ENCODE peak calls at places on chromosomes 12 and 14, in ten cellular contexts. I, J, W, Z, A, H, R, D, T and L are unnamed samples.

GRCh38 chr12:29350080-29350479 is 30.9 kb downstream of the ERGIC2 start:
- DNase-seq in R (no peak), W (no peak), J (no peak), T (no peak), Z (peak), D (no peak), H (no peak), A (no peak), I (peak), L (peak)

GRCh38 chr14:25833341-25834121 is 764.3 kb downstream of the NOVA1 start:
- DNase-seq in A (no peak), R (no peak), T (peak), J (peak), I (peak), H (no peak), W (peak), D (peak), Z (peak), L (peak)

GRCh38 chr12:123972448-123973401 is at the start of the genes CCDC92 and ZNF664:
- DNase-seq in W (peak), T (peak), A (peak), R (peak), Z (peak), H (peak), D (peak), I (peak), J (peak), L (peak)

GRCh38 chr12:52865090-52865944 is 16.5 kb upstream of the KRT78 start:
- DNase-seq in T (peak), W (peak), I (peak), J (peak), A (peak), Z (peak), D (peak), R (peak), H (peak), L (peak)

GRCh38 chr14:90758959-90759358 is 57.3 kb downstream of the TTC7B start:
- DNase-seq in Z (no peak), D (peak), R (peak), H (peak), W (peak), A (peak), I (no peak), J (peak), T (no peak), L (peak)

GRCh38 chr12:109169676-109170075 is 53.3 kb downstream of the ACACB start:
- DNase-seq in D (no peak), R (no peak), T (no peak), H (no peak), A (no peak), J (no peak), Z (no peak), W (no peak), I (no peak), L (no peak)

GRCh38 chr12:116598341-116599284 is 39.4 kb downstream of the MAP1LC3B2 start:
- DNase-seq in D (no peak), I (no peak), A (no peak), R (peak), W (peak), T (no peak), H (no peak), Z (peak), J (peak), L (peak)

GRCh38 chr14:31243860-31244259 is 36.3 kb upstream of the HECTD1 start:
- DNase-seq in T (no peak), W (peak), R (no peak), J (no peak), Z (peak), I (no peak), D (peak), A (no peak), H (no peak), L (no peak)

GRCh38 chr14:31300296-31300695 is 92.7 kb upstream of the HECTD1 start:
- DNase-seq in R (no peak), D (no peak), H (no peak), W (no peak), I (no peak), T (no peak), J (no peak), A (no peak), Z (peak), L (no peak)

GRCh38 chr12:29026419-29026818 is 122.7 kb upstream of the FAR2 start:
- DNase-seq in W (no peak), D (no peak), H (no peak), J (no peak), T (peak), I (peak), R (no peak), A (no peak), Z (peak), L (no peak)

GRCh38 chr14:68463705-68464104 is 329.2 kb downstream of the ZFP36L1 start:
- DNase-seq in W (no peak), R (no peak), Z (peak), H (no peak), D (no peak), I (no peak), T (no peak), A (no peak), J (no peak), L (no peak)

GRCh38 chr14:24317141-24317927 is 6.0 kb downstream of the LTB4R start:
- DNase-seq in I (no peak), W (no peak), R (no peak), J (no peak), A (no peak), T (no peak), D (no peak), H (no peak), Z (peak), L (peak)

GRCh38 chr12:642633-643477 is 20.4 kb downstream of the NINJ2 start:
- DNase-seq in W (peak), J (peak), T (peak), I (peak), A (peak), D (peak), H (peak), Z (no peak), R (peak), L (peak)

GRCh38 chr14:103488960-103489359 is 33.7 kb downstream of the CKB start:
- DNase-seq in W (no peak), D (no peak), R (no peak), H (no peak), J (no peak), I (peak), T (no peak), Z (no peak), A (no peak), L (peak)

GRCh38 chr14:51367600-51367931 is 127.5 kb downstream of the TMX1 start:
- DNase-seq in W (no peak), R (no peak), D (no peak), I (peak), A (no peak), T (no peak), Z (no peak), J (no peak), H (no peak), L (peak)

GRCh38 chr12:111180830-111181726 is 187.8 kb downstream of the PHETA1 start:
- DNase-seq in Z (no peak), R (peak), H (peak), W (peak), J (peak), A (peak), I (no peak), T (no peak), D (peak), L (peak)

GRCh38 chr14:75374911-75375310 is 52.9 kb upstream of the JDP2 start:
- DNase-seq in T (no peak), J (no peak), H (no peak), A (no peak), I (no peak), D (no peak), Z (no peak), R (no peak), W (no peak), L (peak)

GRCh38 chr12:77999074-77999715 is 168.5 kb downstream of the NAV3 start:
- DNase-seq in W (no peak), I (no peak), J (no peak), R (no peak), Z (no peak), A (no peak), D (no peak), H (no peak), T (no peak), L (no peak)

GRCh38 chr12:69024413-69024812 is 91.4 kb upstream of the CPM start:
- DNase-seq in I (peak), T (no peak), W (peak), A (peak), R (no peak), Z (peak), H (peak), J (peak), D (peak), L (peak)

GRCh38 chr12:4032906-4033628 is 159.9 kb upstream of the PARP11 start:
- DNase-seq in A (no peak), W (no peak), I (no peak), T (no peak), R (no peak), D (no peak), J (no peak), Z (peak), H (no peak), L (peak)

GRCh38 chr12:54392485-54393349 is 8.2 kb upstream of the ZNF385A start:
- DNase-seq in A (no peak), D (no peak), T (no peak), H (no peak), J (no peak), Z (no peak), I (no peak), R (no peak), W (no peak), L (no peak)
- TF ChIP-seq CTCF in A (no peak), D (no peak), T (no peak), H (no peak), J (no peak), Z (no peak), I (no peak), R (no peak), W (no peak), L (no peak)

GRCh38 chr14:78849952-78850351 is 679.8 kb downstream of the NRXN3 start:
- DNase-seq in I (no peak), R (no peak), T (no peak), Z (no peak), H (no peak), A (no peak), D (no peak), W (no peak), J (no peak), L (no peak)

GRCh38 chr14:78847801-78848200 is 677.6 kb downstream of the NRXN3 start:
- DNase-seq in Z (no peak), J (no peak), D (no peak), R (no peak), I (no peak), A (no peak), H (no peak), T (no peak), W (no peak), L (no peak)

GRCh38 chr14:78848234-78848820 is 678.2 kb downstream of the NRXN3 start:
- DNase-seq in H (peak), T (peak), D (peak), W (peak), A (no peak), I (peak), Z (peak), R (no peak), J (peak), L (peak)

DNA sequence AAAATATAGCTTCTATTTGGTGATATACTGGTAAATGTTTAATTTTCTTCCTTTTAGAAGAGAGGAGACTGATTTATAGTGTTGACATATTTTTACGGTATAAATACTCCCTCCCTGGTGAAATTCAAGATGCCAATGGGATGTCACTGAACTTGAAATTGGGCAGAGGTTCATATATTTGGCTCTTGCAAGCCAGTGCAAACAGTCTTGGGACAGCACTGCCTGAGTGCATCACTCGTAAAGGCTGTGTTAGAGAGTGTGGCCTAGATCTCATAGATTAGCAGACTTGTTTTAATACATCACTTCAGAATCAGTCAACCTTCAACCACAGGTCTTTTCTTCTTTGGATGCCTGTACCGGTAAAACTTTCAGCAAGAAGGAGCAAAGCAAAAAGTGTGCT is 681.0 kb downstream of the NRXN3 start:
- DNase-seq in I (no peak), R (no peak), W (no peak), A (no peak), J (no peak), T (no peak), D (no peak), H (no peak), Z (no peak), L (no peak)
- TF ChIP-seq CTCF in I (no peak), R (no peak), W (no peak), A (no peak), J (no peak), T (no peak), D (no peak), H (no peak), Z (no peak), L (no peak)

GRCh38 chr12:58745348-58746125 is 174.8 kb downstream of the LRIG3 start:
- DNase-seq in Z (peak), W (no peak), T (no peak), H (no peak), R (no peak), D (no peak), I (no peak), A (no peak), J (no peak), L (peak)

GRCh38 chr12:58741226-58741625 is 179.1 kb downstream of the LRIG3 start:
- DNase-seq in D (no peak), W (no peak), A (no peak), I (no peak), Z (no peak), T (no peak), R (no peak), H (no peak), J (no peak), L (no peak)
- TF ChIP-seq CTCF in D (no peak), W (no peak), A (no peak), I (no peak), Z (no peak), T (peak), R (no peak), H (no peak), J (no peak), L (no peak)

DNA sequence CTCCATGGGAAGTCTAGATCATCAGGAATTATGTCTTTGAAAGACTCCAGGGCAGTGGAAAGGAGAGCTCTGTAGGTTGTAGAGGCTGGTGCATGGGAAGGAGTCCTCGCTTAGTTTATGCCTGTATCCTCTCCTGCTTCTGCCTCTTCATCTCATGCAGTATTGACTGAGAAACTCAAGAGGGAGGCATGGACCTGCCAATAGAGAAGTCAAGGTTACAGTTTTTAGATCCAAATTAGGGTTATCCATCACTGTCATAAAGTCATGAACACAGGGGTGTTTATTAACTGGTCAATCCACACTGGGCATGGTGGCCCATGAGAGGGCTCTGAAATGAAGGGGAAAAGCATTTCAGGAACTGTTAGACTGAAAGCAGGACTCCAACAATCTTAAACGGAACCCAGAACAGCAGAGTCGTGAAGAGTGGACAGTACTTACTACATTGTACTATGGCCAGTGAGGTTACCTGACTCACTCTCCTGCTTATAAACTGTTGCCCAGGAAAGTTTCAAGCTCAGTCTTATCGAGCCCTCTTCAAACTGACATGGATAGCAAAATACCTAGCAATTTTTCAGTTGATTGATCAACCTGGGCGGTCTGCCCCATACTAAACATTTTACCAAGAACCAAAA is 30.1 kb upstream of the DHRS7 start:
- DNase-seq in Z (no peak), W (no peak), A (no peak), H (no peak), R (no peak), T (no peak), I (no peak), D (no peak), J (no peak), L (peak)
- TF ChIP-seq CTCF in Z (peak), W (no peak), A (no peak), H (no peak), R (peak), T (no peak), I (no peak), D (no peak), J (no peak), L (peak)